ENCODE peak calls at places on chromosomes 12 and 14, in five cellular contexts. One of them, this sample, is unnamed.

GRCh38 chr12:10618338-10618987 is 5.1 kb upstream of the MAGOHB start:
- DNase-seq in GM23338: no peak
- DNase-seq in heart right ventricle: no peak
- DNase-seq in naive thymus-derived CD4-positive, alpha-beta T cell: no peak
- DNase-seq in psoas muscle: no peak
- DNase-seq in this sample: no peak

GRCh38 chr12:20212658-20213387 is 155.5 kb upstream of the PDE3A start:
- DNase-seq in heart right ventricle: peak
- DNase-seq in GM23338: peak
- DNase-seq in naive thymus-derived CD4-positive, alpha-beta T cell: no peak
- DNase-seq in psoas muscle: peak
- DNase-seq in this sample: no peak

GRCh38 chr12:105257321-105257728 is 21.4 kb upstream of the APPL2 start:
- DNase-seq in GM23338: no peak
- DNase-seq in psoas muscle: no peak
- DNase-seq in heart right ventricle: no peak
- DNase-seq in naive thymus-derived CD4-positive, alpha-beta T cell: no peak
- DNase-seq in this sample: no peak

GRCh38 chr14:37124617-37125016 is 47.8 kb downstream of the SLC25A21 start:
- DNase-seq in psoas muscle: no peak
- DNase-seq in heart right ventricle: no peak
- DNase-seq in GM23338: peak
- DNase-seq in naive thymus-derived CD4-positive, alpha-beta T cell: no peak
- DNase-seq in this sample: no peak

GRCh38 chr12:107794451-107794850 is 19.9 kb downstream of the ASCL4 start:
- DNase-seq in naive thymus-derived CD4-positive, alpha-beta T cell: no peak
- DNase-seq in GM23338: no peak
- DNase-seq in psoas muscle: no peak
- DNase-seq in heart right ventricle: no peak
- DNase-seq in this sample: no peak

GRCh38 chr14:32190713-32191112 is 11.1 kb upstream of the RNU6-7 start:
- DNase-seq in heart right ventricle: no peak
- DNase-seq in GM23338: no peak
- DNase-seq in naive thymus-derived CD4-positive, alpha-beta T cell: no peak
- DNase-seq in psoas muscle: no peak
- DNase-seq in this sample: no peak

GRCh38 chr14:98906123-98906995 is 365.6 kb downstream of the BCL11B start:
- DNase-seq in heart right ventricle: no peak
- DNase-seq in naive thymus-derived CD4-positive, alpha-beta T cell: no peak
- DNase-seq in psoas muscle: peak
- DNase-seq in GM23338: no peak
- DNase-seq in this sample: no peak

GRCh38 chr14:52103416-52103815 is 34.6 kb upstream of the NID2 start:
- DNase-seq in naive thymus-derived CD4-positive, alpha-beta T cell: no peak
- DNase-seq in GM23338: no peak
- DNase-seq in psoas muscle: no peak
- DNase-seq in heart right ventricle: no peak
- DNase-seq in this sample: no peak

GRCh38 chr12:60101715-60102114 is 505.9 kb downstream of the SLC16A7 start:
- DNase-seq in heart right ventricle: no peak
- DNase-seq in naive thymus-derived CD4-positive, alpha-beta T cell: no peak
- DNase-seq in psoas muscle: no peak
- DNase-seq in GM23338: no peak
- DNase-seq in this sample: no peak

GRCh38 chr12:127393896-127394295 is 873.1 kb upstream of the TMEM132C start:
- DNase-seq in naive thymus-derived CD4-positive, alpha-beta T cell: no peak
- DNase-seq in GM23338: no peak
- DNase-seq in psoas muscle: no peak
- DNase-seq in heart right ventricle: no peak
- DNase-seq in this sample: no peak

GRCh38 chr12:66269757-66270383 is 32.4 kb upstream of the HELB start:
- DNase-seq in psoas muscle: no peak
- DNase-seq in GM23338: peak
- DNase-seq in heart right ventricle: no peak
- DNase-seq in naive thymus-derived CD4-positive, alpha-beta T cell: peak
- DNase-seq in this sample: no peak

GRCh38 chr14:50784683-50785505 is 46.1 kb downstream of the NIN start:
- DNase-seq in naive thymus-derived CD4-positive, alpha-beta T cell: no peak
- DNase-seq in psoas muscle: no peak
- DNase-seq in heart right ventricle: no peak
- DNase-seq in GM23338: no peak
- DNase-seq in this sample: no peak

GRCh38 chr14:78598046-78598652 is 428.0 kb downstream of the NRXN3 start:
- DNase-seq in heart right ventricle: peak
- DNase-seq in GM23338: peak
- DNase-seq in naive thymus-derived CD4-positive, alpha-beta T cell: peak
- DNase-seq in psoas muscle: peak
- DNase-seq in this sample: no peak

GRCh38 chr12:1360812-1361211 is 233.6 kb downstream of the FBXL14 start:
- DNase-seq in naive thymus-derived CD4-positive, alpha-beta T cell: no peak
- DNase-seq in psoas muscle: no peak
- DNase-seq in GM23338: no peak
- DNase-seq in heart right ventricle: no peak
- DNase-seq in this sample: no peak

GRCh38 chr14:100914597-100915021 is 11.1 kb upstream of the RTL1 start:
- DNase-seq in heart right ventricle: no peak
- DNase-seq in naive thymus-derived CD4-positive, alpha-beta T cell: no peak
- DNase-seq in GM23338: no peak
- DNase-seq in psoas muscle: no peak
- DNase-seq in this sample: no peak

DNA sequence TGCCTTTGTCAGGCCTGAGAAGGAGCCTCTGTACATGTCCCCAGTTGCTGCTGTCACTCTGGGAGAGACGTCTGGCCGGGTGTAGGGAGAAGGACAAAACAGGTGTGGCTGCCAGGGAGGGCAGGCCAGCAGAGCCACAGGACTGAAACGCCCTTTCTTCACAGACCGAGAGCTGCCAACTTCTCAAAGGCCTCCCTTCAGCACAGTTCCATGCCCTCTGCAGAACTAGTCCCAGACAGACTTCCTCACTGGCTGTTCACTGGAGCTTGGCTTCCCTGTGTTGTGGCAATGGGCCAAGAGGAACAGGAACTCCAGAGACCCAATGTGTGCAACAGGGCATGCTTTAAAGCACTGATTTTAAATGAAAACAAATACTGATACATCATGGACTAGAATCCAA is 50.7 kb upstream of the PNMA1 start:
- DNase-seq in heart right ventricle: peak
- DNase-seq in GM23338: no peak
- DNase-seq in psoas muscle: peak
- DNase-seq in naive thymus-derived CD4-positive, alpha-beta T cell: no peak
- DNase-seq in this sample: no peak
- H3K27ac ChIP-seq in heart right ventricle: peak
- H3K27ac ChIP-seq in GM23338: no peak
- H3K27ac ChIP-seq in psoas muscle: peak
- H3K27ac ChIP-seq in naive thymus-derived CD4-positive, alpha-beta T cell: no peak
- H3K27ac ChIP-seq in this sample: no peak

DNA sequence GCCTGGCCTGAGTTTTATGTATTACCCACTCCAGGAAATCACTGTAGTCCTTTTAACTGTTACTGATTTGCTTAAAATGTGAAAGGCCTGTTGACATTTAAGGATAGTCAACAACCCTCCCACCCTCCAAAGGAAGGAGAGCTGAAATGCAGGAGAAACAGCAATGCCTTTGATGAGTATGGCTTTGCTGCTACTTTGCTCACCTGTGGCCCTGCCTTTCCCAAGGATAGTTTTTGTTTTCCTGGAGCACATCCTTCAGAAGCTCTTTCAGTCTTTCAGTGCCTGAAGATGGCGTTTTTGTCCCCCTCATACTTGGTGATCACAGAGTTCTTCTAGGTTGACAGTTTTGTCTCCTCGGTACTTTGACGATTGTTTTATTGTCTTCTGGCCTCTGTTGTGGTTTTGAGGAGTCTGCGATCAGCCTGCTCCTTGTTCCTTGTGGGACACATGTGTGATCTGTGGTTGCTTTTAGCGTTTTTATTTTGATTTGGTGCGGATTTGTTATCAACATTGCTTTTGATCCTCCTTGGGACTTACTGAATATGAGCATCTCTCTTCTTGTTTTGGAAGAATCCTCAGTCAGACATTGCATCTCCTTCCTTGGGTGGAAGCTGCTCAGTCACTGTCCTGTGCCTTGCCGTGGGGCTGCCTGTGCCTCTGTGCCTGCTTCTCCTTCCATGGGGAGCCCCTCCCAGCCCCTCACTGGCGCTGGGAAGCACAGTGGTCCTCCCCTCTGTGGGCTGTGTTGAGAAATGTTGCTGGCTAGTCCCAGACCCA is 17.2 kb downstream of the PACS2 start:
- DNase-seq in heart right ventricle: no peak
- DNase-seq in psoas muscle: no peak
- DNase-seq in naive thymus-derived CD4-positive, alpha-beta T cell: peak
- DNase-seq in GM23338: no peak
- DNase-seq in this sample: no peak
- H3K27ac ChIP-seq in heart right ventricle: no peak
- H3K27ac ChIP-seq in psoas muscle: no peak
- H3K27ac ChIP-seq in naive thymus-derived CD4-positive, alpha-beta T cell: no peak
- H3K27ac ChIP-seq in GM23338: peak
- H3K27ac ChIP-seq in this sample: no peak

GRCh38 chr14:75363570-75364227 is 64.1 kb upstream of the JDP2 start:
- DNase-seq in heart right ventricle: no peak
- DNase-seq in naive thymus-derived CD4-positive, alpha-beta T cell: no peak
- DNase-seq in psoas muscle: no peak
- DNase-seq in GM23338: no peak
- DNase-seq in this sample: no peak
- H3K27ac ChIP-seq in heart right ventricle: no peak
- H3K27ac ChIP-seq in naive thymus-derived CD4-positive, alpha-beta T cell: no peak
- H3K27ac ChIP-seq in psoas muscle: no peak
- H3K27ac ChIP-seq in GM23338: no peak
- H3K27ac ChIP-seq in this sample: no peak

DNA sequence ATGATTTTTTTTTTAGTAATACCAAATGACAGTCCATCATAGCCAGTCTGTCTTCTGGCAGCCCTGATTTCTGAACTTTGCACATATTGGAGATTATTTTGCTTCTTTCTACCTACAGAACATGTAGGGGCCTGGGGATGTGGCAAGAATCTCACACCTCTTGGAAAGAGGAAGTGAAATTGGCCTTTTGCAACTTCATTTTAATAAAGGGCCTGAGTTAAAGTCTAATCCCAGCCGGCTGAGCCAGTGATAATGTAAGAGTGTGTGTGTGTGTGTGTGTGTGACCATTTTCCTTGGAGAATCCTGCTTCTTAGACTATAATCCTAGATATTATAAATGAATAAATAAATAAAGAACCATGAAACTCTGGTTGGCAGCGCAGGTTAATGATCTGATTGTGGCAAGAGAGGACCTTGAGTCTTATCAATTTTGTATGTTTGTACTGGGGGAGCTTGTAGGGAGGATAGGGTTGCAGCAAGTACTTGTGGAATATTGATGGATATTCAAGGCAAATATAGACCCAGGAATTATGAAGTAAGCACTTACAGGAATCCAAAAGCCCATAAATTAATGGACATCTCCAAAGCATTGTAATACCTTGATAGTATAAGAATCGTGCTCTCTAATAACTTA is 233.2 kb upstream of the AMIGO2 start:
- DNase-seq in heart right ventricle: no peak
- DNase-seq in psoas muscle: no peak
- DNase-seq in naive thymus-derived CD4-positive, alpha-beta T cell: no peak
- DNase-seq in GM23338: no peak
- DNase-seq in this sample: no peak
- H3K27ac ChIP-seq in heart right ventricle: no peak
- H3K27ac ChIP-seq in psoas muscle: no peak
- H3K27ac ChIP-seq in naive thymus-derived CD4-positive, alpha-beta T cell: no peak
- H3K27ac ChIP-seq in GM23338: no peak
- H3K27ac ChIP-seq in this sample: no peak